ENCODE peak calls at places on chromosomes 3 and 15, in five cellular contexts. P is stimulated activated CD4-positive, alpha-beta T cell treated with anti-CD3 and anti-CD28 coated beads, Interleukin-1b, Interleukin-23, amount 100 ng/mL, for 1 hour; N is B cell; G is CD4-positive, alpha-beta T cell; Z is nephron progenitor cell. O is an unnamed sample.

GRCh38 chr15:91186892-91187644 is 87.0 kb downstream of the SV2B start:
- DNase-seq in P (no peak), G (no peak), Z (peak), N (no peak), O (no peak)

GRCh38 chr3:177106184-177106583 is 91.1 kb downstream of the TBL1XR1 start:
- DNase-seq in N (peak), Z (no peak), G (no peak), P (no peak), O (no peak)

GRCh38 chr15:44811347-44811746 is 75.0 kb downstream of the TRIM69 start:
- DNase-seq in Z (no peak), P (no peak), G (no peak), N (no peak), O (no peak)

GRCh38 chr3:154244644-154245043 is 79.6 kb downstream of the DHX36 start:
- DNase-seq in G (no peak), N (no peak), Z (no peak), P (no peak), O (no peak)

GRCh38 chr3:43910750-43911149 is 220.0 kb downstream of the ABHD5 start:
- DNase-seq in P (no peak), N (no peak), Z (no peak), G (no peak), O (no peak)

GRCh38 chr3:9409981-9410849 is 12.8 kb downstream of the SETD5 start:
- DNase-seq in G (no peak), N (no peak), Z (no peak), P (no peak), O (no peak)

GRCh38 chr15:69388259-69388658 is 25.9 kb upstream of the KIF23 start:
- DNase-seq in G (no peak), P (no peak), N (no peak), Z (no peak), O (no peak)

GRCh38 chr3:105764378-105765376 is 104.1 kb downstream of the CBLB start:
- DNase-seq in N (no peak), G (no peak), Z (no peak), P (no peak), O (peak)

GRCh38 chr3:188272481-188273372 is 118.8 kb downstream of the LPP start:
- DNase-seq in G (no peak), N (no peak), P (no peak), Z (no peak), O (no peak)

GRCh38 chr15:47820047-47820779 is 102.9 kb downstream of the SEMA6D start:
- DNase-seq in G (no peak), N (no peak), P (no peak), Z (no peak), O (no peak)

GRCh38 chr3:14179114-14179465 is 473 bp downstream of the LSM3 start:
- DNase-seq in G (no peak), N (no peak), Z (no peak), P (no peak), O (no peak)

O was measured in T-helper 2 cell.